ENCODE peak calls at places on chromosomes 1 and 21, in nine cellular contexts. H is psoas muscle, V is cardiac fibroblast, G is SK-N-SH, N is A549, I is AG04450, W is left lung, U is bronchial epithelial cell, P is adrenal gland. S is an unnamed sample.

GRCh38 chr1:185397183-185397582 is 80.1 kb upstream of the IVNS1ABP start:
- DNase-seq in P (no peak), W (no peak), G (no peak), V (no peak), N (no peak), H (no peak), I (no peak), U (no peak), S (no peak)

GRCh38 chr1:202687819-202688218 is 22.4 kb downstream of the SYT2 start:
- DNase-seq in W (no peak), H (no peak), V (no peak), P (no peak), I (no peak), G (no peak), N (no peak), U (no peak), S (no peak)

GRCh38 chr1:70061229-70061628 is 144.2 kb downstream of the LRRC40 start:
- DNase-seq in U (no peak), P (no peak), H (no peak), I (no peak), V (no peak), G (no peak), N (no peak), W (no peak), S (no peak)

GRCh38 chr1:183810172-183810571 is 5.3 kb downstream of the RGL1 start:
- DNase-seq in P (no peak), W (no peak), N (no peak), V (peak), G (no peak), H (no peak), I (no peak), U (no peak), S (no peak)

GRCh38 chr1:110610741-110611286 is 4.7 kb upstream of the KCNA2 start:
- DNase-seq in H (no peak), W (no peak), P (no peak), N (no peak), U (no peak), I (no peak), G (no peak), V (no peak), S (no peak)

GRCh38 chr1:201085902-201086735 is 26.1 kb downstream of the CACNA1S start:
- DNase-seq in N (peak), H (peak), V (peak), I (no peak), U (peak), G (peak), P (peak), W (no peak), S (no peak)

GRCh38 chr1:203492486-203493130 is 1.3 kb upstream of the OPTC start:
- DNase-seq in W (no peak), P (no peak), G (no peak), N (no peak), I (no peak), U (no peak), V (no peak), H (no peak), S (no peak)

GRCh38 chr1:206741142-206741701 is 29.4 kb upstream of the IL19 start:
- DNase-seq in U (no peak), W (no peak), N (no peak), V (no peak), I (no peak), G (no peak), H (no peak), P (no peak), S (no peak)

GRCh38 chr1:117828206-117828605 is 101.2 kb downstream of the GDAP2 start:
- DNase-seq in I (no peak), N (no peak), V (peak), G (peak), W (peak), H (peak), U (no peak), P (no peak), S (no peak)

GRCh38 chr1:45259053-45259452 is 52.6 kb upstream of the ZSWIM5 start:
- DNase-seq in W (no peak), N (no peak), I (no peak), V (no peak), G (no peak), P (no peak), U (no peak), H (no peak), S (no peak)

GRCh38 chr1:192538407-192539311 is 36.9 kb upstream of the RGS1 start:
- DNase-seq in N (no peak), U (no peak), G (no peak), H (no peak), W (no peak), I (no peak), P (no peak), V (no peak), S (no peak)

GRCh38 chr1:171985639-171986038 is 144.3 kb downstream of the DNM3 start:
- DNase-seq in H (no peak), U (no peak), V (no peak), G (peak), W (no peak), P (peak), I (no peak), N (peak), S (no peak)

GRCh38 chr1:93619507-93620168 is 62.0 kb downstream of the BCAR3 start:
- DNase-seq in H (no peak), G (no peak), I (no peak), P (no peak), W (no peak), N (peak), U (no peak), V (no peak), S (no peak)

GRCh38 chr1:159211331-159212136 is 6.9 kb downstream of the ACKR1 start:
- DNase-seq in V (peak), H (no peak), W (no peak), P (peak), N (peak), U (peak), G (peak), I (no peak), S (peak)

GRCh38 chr1:109914587-109915240 is 4.1 kb downstream of the CSF1 start:
- DNase-seq in H (peak), U (no peak), I (no peak), N (no peak), G (peak), W (no peak), P (no peak), V (no peak), S (no peak)

GRCh38 chr21:41170442-41170841 is 2.5 kb downstream of the BACE2 start:
- DNase-seq in P (no peak), U (peak), H (no peak), N (peak), V (peak), W (no peak), I (no peak), G (peak), S (no peak)

GRCh38 chr1:33176887-33177286 is 5.0 kb downstream of the TRIM62 start:
- DNase-seq in W (no peak), P (no peak), U (no peak), G (no peak), N (no peak), I (no peak), V (no peak), H (no peak), S (no peak)

DNA sequence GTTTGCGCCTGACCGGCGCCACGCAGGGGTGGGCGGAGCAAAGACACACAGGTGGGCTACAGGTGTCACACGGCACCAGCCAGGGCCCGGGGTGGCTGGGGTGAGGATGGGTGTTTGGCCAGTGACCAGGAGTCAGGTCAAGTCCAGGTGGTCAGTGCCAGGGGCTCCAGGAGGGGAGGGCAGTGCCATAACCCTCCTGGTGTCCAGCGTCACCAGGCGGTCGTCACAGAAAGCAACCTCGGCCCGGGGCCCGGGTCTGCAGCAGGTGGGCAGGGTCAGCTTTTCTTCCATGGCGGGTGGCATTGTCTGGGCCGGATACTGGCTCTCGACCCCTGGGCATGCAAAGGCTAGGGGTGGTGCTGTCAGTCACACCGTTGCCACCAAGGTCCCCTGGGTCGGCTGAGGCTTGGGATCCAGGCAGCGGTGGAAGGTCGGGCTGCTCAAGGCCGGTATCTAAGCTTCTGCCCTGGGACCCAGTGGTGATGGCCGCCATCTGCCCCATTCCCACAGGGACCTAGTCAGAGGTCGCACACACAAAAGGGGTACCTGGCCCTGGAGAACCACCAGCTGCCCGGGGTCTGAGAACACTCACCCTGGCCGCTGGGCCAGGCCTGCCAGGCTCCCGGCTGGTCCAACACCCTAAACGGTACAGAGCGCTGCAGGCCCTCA is 1.8 kb downstream of the FNDC10 start:
- DNase-seq in P (peak), W (peak), V (no peak), I (no peak), U (no peak), G (no peak), N (no peak), H (peak), S (no peak)
- TF ChIP-seq CTCF in P (no peak), W (no peak), V (no peak), I (no peak), U (no peak), G (no peak), N (no peak), H (no peak), S (no peak)

DNA sequence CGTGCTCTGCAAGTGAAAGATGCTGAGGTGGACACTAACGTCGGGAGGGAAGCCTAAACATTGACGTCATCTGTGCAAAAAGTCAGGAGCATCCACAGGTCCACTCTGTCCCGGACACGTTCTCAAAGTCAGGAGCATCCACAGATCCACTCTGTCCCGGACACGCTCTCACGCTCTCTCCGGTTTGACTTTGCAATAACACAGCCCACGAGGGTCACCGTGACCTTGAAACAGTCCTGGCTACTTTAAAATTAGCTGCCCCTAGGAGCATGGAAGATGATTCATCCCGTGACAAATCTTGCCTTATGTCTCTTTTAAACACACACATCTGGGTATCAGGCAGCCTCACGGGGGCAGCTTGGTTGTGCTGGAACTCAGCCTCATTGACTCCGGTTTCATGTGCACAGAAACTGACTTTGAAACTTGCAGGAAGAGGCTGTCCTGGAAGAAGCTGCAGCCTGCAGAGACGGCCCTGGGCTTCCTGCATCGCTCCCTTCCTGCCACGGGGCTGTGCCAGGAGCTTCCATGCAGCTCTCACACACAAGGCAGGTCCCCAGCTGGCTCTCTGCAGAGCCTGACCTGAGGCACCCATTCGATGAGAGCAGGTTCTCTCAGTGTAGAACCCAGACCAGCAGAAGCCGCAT is 18.1 kb upstream of the COL18A1 start:
- DNase-seq in W (peak), U (peak), N (peak), P (peak), V (peak), I (peak), G (peak), H (peak), S (no peak)
- TF ChIP-seq CTCF in W (no peak), U (peak), N (no peak), P (peak), V (peak), I (peak), G (peak), H (no peak), S (no peak)

GRCh38 chr21:14955936-14956520 is 108.8 kb downstream of the NRIP1 start:
- DNase-seq in G (no peak), P (no peak), N (no peak), W (no peak), V (no peak), I (no peak), H (no peak), U (peak), S (no peak)

GRCh38 chr21:14957836-14958235 is 107.0 kb downstream of the NRIP1 start:
- DNase-seq in N (no peak), V (no peak), I (no peak), U (peak), G (no peak), W (no peak), H (no peak), P (no peak), S (no peak)

GRCh38 chr21:14949603-14950002 is 115.2 kb downstream of the NRIP1 start:
- DNase-seq in V (no peak), P (no peak), G (no peak), I (no peak), W (no peak), N (no peak), H (no peak), U (no peak), S (no peak)

GRCh38 chr21:14956826-14957225 is 108.0 kb downstream of the NRIP1 start:
- DNase-seq in G (no peak), H (no peak), N (no peak), W (no peak), V (peak), I (peak), P (no peak), U (peak), S (no peak)

GRCh38 chr21:14952916-14953315 is 111.9 kb downstream of the NRIP1 start:
- DNase-seq in V (no peak), H (no peak), G (no peak), W (no peak), I (no peak), P (no peak), N (peak), U (no peak), S (no peak)
- TF ChIP-seq CTCF in V (no peak), H (no peak), G (no peak), W (no peak), I (no peak), P (no peak), N (no peak), U (no peak), S (no peak)

GRCh38 chr1:170765279-170765678 is 101.3 kb downstream of the PRRX1 start:
- DNase-seq in G (no peak), P (no peak), W (no peak), I (no peak), N (no peak), H (no peak), U (no peak), V (no peak), S (no peak)

GRCh38 chr1:170768929-170769328 is 105.0 kb downstream of the PRRX1 start:
- DNase-seq in H (no peak), P (no peak), I (no peak), U (no peak), W (no peak), V (no peak), N (no peak), G (no peak), S (no peak)

GRCh38 chr1:170770254-170770653 is 106.3 kb downstream of the PRRX1 start:
- DNase-seq in H (no peak), W (no peak), P (no peak), N (no peak), G (no peak), V (no peak), U (no peak), I (no peak), S (no peak)

GRCh38 chr1:170765712-170766330 is 101.9 kb downstream of the PRRX1 start:
- DNase-seq in I (peak), U (peak), P (no peak), V (peak), H (no peak), N (peak), G (no peak), W (no peak), S (no peak)
- TF ChIP-seq CTCF in I (peak), U (peak), P (peak), V (peak), H (peak), N (peak), G (peak), W (peak), S (no peak)

DNA sequence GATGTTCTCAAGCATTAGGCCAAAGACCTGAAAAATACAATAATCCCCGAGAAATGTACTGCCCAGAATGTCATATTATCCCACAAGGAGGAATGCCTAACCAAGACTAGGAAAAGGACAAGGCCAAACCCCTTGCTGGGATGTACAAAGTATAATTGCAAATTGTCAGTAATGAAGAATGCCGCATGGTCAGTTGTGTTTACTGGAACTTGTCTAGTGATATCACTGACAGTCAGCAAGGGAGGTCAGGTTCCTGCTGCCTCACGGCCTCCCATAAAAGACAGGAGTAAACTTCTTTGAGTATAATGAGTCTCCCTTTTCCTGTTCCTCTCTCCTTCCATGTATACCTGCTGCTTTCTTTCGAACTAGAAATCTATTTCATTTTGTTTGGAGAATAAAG is 222.8 kb downstream of the RHOU start:
- DNase-seq in N (no peak), W (no peak), I (no peak), U (no peak), H (no peak), P (no peak), V (no peak), G (no peak), S (no peak)
- TF ChIP-seq CTCF in N (no peak), W (no peak), I (no peak), U (no peak), H (no peak), P (no peak), V (no peak), G (no peak), S (no peak)

GRCh38 chr1:170671629-170671963 is 7.7 kb downstream of the PRRX1 start:
- DNase-seq in G (no peak), V (no peak), U (no peak), H (no peak), N (no peak), W (no peak), I (no peak), P (no peak), S (no peak)

GRCh38 chr1:170669036-170669435 is 5.1 kb downstream of the PRRX1 start:
- DNase-seq in H (peak), U (no peak), G (no peak), W (no peak), I (no peak), N (no peak), V (no peak), P (no peak), S (no peak)

GRCh38 chr1:170669586-170670332 is 5.8 kb downstream of the PRRX1 start:
- DNase-seq in W (no peak), G (no peak), I (no peak), V (no peak), P (no peak), U (no peak), N (no peak), H (no peak), S (no peak)

GRCh38 chr1:170668301-170668789 is 4.4 kb downstream of the PRRX1 start:
- DNase-seq in V (peak), U (no peak), W (no peak), G (no peak), N (no peak), P (no peak), I (no peak), H (peak), S (no peak)

DNA sequence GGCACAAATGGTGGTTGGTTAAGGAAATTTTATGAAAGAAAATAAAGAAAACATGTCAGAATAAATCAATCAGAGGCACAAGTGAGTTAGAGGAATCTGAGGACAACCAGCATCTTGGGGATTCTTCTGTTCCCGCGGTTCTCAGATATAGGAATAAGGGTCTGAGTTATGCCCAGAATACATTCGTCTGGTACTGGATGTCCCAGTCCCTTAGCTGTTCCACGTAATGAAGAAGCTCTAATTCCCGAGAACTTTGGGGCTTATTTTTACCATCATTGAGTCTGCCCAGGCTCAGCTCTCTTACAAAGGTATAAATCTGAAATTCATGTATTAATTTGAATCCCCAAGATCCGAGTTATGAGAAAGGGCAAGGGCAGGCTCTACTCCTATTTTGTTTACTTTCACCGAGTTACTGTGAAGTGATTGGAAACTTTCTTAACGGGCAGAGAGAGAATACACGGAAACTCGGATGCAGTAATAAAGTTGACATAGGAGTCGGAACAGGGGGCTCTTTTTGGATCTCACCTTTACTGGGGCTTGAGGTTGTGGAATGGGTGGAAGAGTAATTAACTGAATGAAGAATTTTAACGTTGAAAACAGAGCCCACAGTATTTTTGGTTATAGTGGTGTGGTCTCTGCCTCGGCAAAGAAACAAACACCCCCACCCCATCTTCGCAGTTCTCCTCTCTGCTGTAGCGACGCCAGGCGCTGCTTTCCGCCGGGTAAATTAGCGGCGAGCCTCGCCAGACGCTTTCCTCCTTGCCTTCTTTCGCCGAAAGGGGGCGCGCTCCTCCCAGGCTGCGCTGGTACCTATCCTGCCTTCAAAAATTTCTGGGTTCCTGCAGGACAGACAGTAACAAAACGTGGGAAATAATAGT is 7.1 kb downstream of the PRRX1 start:
- DNase-seq in U (no peak), H (peak), W (peak), P (no peak), G (peak), N (no peak), V (peak), I (no peak), S (no peak)
- TF ChIP-seq CTCF in U (peak), H (peak), W (peak), P (peak), G (peak), N (peak), V (peak), I (peak), S (no peak)

GRCh38 chr1:13710097-13710496 is 10.1 kb downstream of the PRDM2 start:
- DNase-seq in V (no peak), U (no peak), H (no peak), I (no peak), G (no peak), W (no peak), N (no peak), P (no peak), S (no peak)

GRCh38 chr1:13714851-13715250 is 14.9 kb downstream of the PRDM2 start:
- DNase-seq in G (no peak), N (no peak), V (peak), H (no peak), I (no peak), W (no peak), P (no peak), U (no peak), S (no peak)
- TF ChIP-seq CTCF in G (peak), N (no peak), V (no peak), H (no peak), I (peak), W (no peak), P (peak), U (no peak), S (no peak)

S was measured in activated B cell treated with CpG ODN at 0.5 μM for 24 hours.